ENCODE peak calls at places on chromosomes 11 and 22, in six cellular contexts. One of them, this sample, is unnamed.

GRCh38 chr11:100964400-100964799 is 165.2 kb downstream of the PGR start:
- DNase-seq in stimulated activated naive CD4-positive, alpha-beta T cell: no peak
- DNase-seq in activated gamma-delta T cell treated with Interleukin-2 at 50 U/mL for 16 hours: no peak
- DNase-seq in omental fat pad: no peak
- DNase-seq in COR-L47: no peak
- DNase-seq in left ventricle myocardium superior: no peak
- DNase-seq in this sample: no peak

GRCh38 chr11:69551963-69552362 is 70.5 kb downstream of the LINC01488 start:
- DNase-seq in stimulated activated naive CD4-positive, alpha-beta T cell: no peak
- DNase-seq in COR-L47: no peak
- DNase-seq in activated gamma-delta T cell treated with Interleukin-2 at 50 U/mL for 16 hours: no peak
- DNase-seq in left ventricle myocardium superior: no peak
- DNase-seq in omental fat pad: no peak
- DNase-seq in this sample: no peak

GRCh38 chr11:78428773-78429172 is 11.2 kb upstream of the GAB2 start:
- DNase-seq in activated gamma-delta T cell treated with Interleukin-2 at 50 U/mL for 16 hours: no peak
- DNase-seq in left ventricle myocardium superior: no peak
- DNase-seq in stimulated activated naive CD4-positive, alpha-beta T cell: no peak
- DNase-seq in COR-L47: no peak
- DNase-seq in omental fat pad: no peak
- DNase-seq in this sample: no peak

GRCh38 chr11:70226967-70227366 is 23.9 kb downstream of the FADD start:
- DNase-seq in omental fat pad: no peak
- DNase-seq in stimulated activated naive CD4-positive, alpha-beta T cell: no peak
- DNase-seq in COR-L47: no peak
- DNase-seq in left ventricle myocardium superior: no peak
- DNase-seq in activated gamma-delta T cell treated with Interleukin-2 at 50 U/mL for 16 hours: no peak
- DNase-seq in this sample: no peak

GRCh38 chr11:19954899-19955298 is 205.4 kb downstream of the DBX1 start:
- DNase-seq in omental fat pad: no peak
- DNase-seq in stimulated activated naive CD4-positive, alpha-beta T cell: no peak
- DNase-seq in COR-L47: no peak
- DNase-seq in left ventricle myocardium superior: no peak
- DNase-seq in activated gamma-delta T cell treated with Interleukin-2 at 50 U/mL for 16 hours: no peak
- DNase-seq in this sample: no peak

GRCh38 chr11:64918056-64918455 is 1.0 kb upstream of the ATG2A start:
- DNase-seq in omental fat pad: no peak
- DNase-seq in COR-L47: no peak
- DNase-seq in left ventricle myocardium superior: no peak
- DNase-seq in stimulated activated naive CD4-positive, alpha-beta T cell: no peak
- DNase-seq in activated gamma-delta T cell treated with Interleukin-2 at 50 U/mL for 16 hours: no peak
- DNase-seq in this sample: no peak

GRCh38 chr11:1853376-1854131 is 670 bp downstream of the LSP1 start:
- DNase-seq in COR-L47: no peak
- DNase-seq in stimulated activated naive CD4-positive, alpha-beta T cell: no peak
- DNase-seq in activated gamma-delta T cell treated with Interleukin-2 at 50 U/mL for 16 hours: no peak
- DNase-seq in omental fat pad: no peak
- DNase-seq in left ventricle myocardium superior: no peak
- DNase-seq in this sample: no peak

GRCh38 chr11:72491001-72491400 is 56.7 kb upstream of the CLPB start:
- DNase-seq in COR-L47: no peak
- DNase-seq in stimulated activated naive CD4-positive, alpha-beta T cell: no peak
- DNase-seq in left ventricle myocardium superior: no peak
- DNase-seq in activated gamma-delta T cell treated with Interleukin-2 at 50 U/mL for 16 hours: no peak
- DNase-seq in omental fat pad: no peak
- DNase-seq in this sample: no peak

GRCh38 chr11:112453601-112454577 is 193.2 kb upstream of the PLET1 start:
- DNase-seq in omental fat pad: no peak
- DNase-seq in COR-L47: no peak
- DNase-seq in stimulated activated naive CD4-positive, alpha-beta T cell: peak
- DNase-seq in activated gamma-delta T cell treated with Interleukin-2 at 50 U/mL for 16 hours: peak
- DNase-seq in left ventricle myocardium superior: peak
- DNase-seq in this sample: no peak

GRCh38 chr11:19511413-19512183 is 201.0 kb upstream of the NAV2 start:
- DNase-seq in COR-L47: peak
- DNase-seq in activated gamma-delta T cell treated with Interleukin-2 at 50 U/mL for 16 hours: no peak
- DNase-seq in omental fat pad: no peak
- DNase-seq in stimulated activated naive CD4-positive, alpha-beta T cell: no peak
- DNase-seq in left ventricle myocardium superior: peak
- DNase-seq in this sample: peak

GRCh38 chr11:66022401-66023185 is 3.7 kb downstream of the CATSPER1 start:
- DNase-seq in omental fat pad: peak
- DNase-seq in activated gamma-delta T cell treated with Interleukin-2 at 50 U/mL for 16 hours: peak
- DNase-seq in COR-L47: peak
- DNase-seq in left ventricle myocardium superior: peak
- DNase-seq in stimulated activated naive CD4-positive, alpha-beta T cell: peak
- DNase-seq in this sample: no peak

GRCh38 chr11:121589946-121590537 is 137.3 kb upstream of the SORL1-AS1 start:
- DNase-seq in omental fat pad: no peak
- DNase-seq in activated gamma-delta T cell treated with Interleukin-2 at 50 U/mL for 16 hours: no peak
- DNase-seq in COR-L47: no peak
- DNase-seq in stimulated activated naive CD4-positive, alpha-beta T cell: no peak
- DNase-seq in left ventricle myocardium superior: no peak
- DNase-seq in this sample: no peak

GRCh38 chr22:49715450-49715849 is 112.2 kb downstream of the BRD1 start:
- DNase-seq in omental fat pad: no peak
- DNase-seq in stimulated activated naive CD4-positive, alpha-beta T cell: no peak
- DNase-seq in activated gamma-delta T cell treated with Interleukin-2 at 50 U/mL for 16 hours: no peak
- DNase-seq in COR-L47: no peak
- DNase-seq in left ventricle myocardium superior: no peak
- DNase-seq in this sample: no peak

GRCh38 chr11:68904458-68904847 is 762 bp downstream of the IGHMBP2 start:
- DNase-seq in stimulated activated naive CD4-positive, alpha-beta T cell: no peak
- DNase-seq in omental fat pad: no peak
- DNase-seq in left ventricle myocardium superior: peak
- DNase-seq in activated gamma-delta T cell treated with Interleukin-2 at 50 U/mL for 16 hours: no peak
- DNase-seq in COR-L47: no peak
- DNase-seq in this sample: no peak

GRCh38 chr11:130166457-130166784 is 6.8 kb downstream of the ST14 start:
- DNase-seq in activated gamma-delta T cell treated with Interleukin-2 at 50 U/mL for 16 hours: no peak
- DNase-seq in COR-L47: no peak
- DNase-seq in omental fat pad: no peak
- DNase-seq in stimulated activated naive CD4-positive, alpha-beta T cell: no peak
- DNase-seq in left ventricle myocardium superior: no peak
- DNase-seq in this sample: no peak

GRCh38 chr11:607971-608659 is 7.6 kb downstream of the IRF7 start:
- DNase-seq in stimulated activated naive CD4-positive, alpha-beta T cell: no peak
- DNase-seq in omental fat pad: no peak
- DNase-seq in activated gamma-delta T cell treated with Interleukin-2 at 50 U/mL for 16 hours: no peak
- DNase-seq in COR-L47: no peak
- DNase-seq in left ventricle myocardium superior: no peak
- DNase-seq in this sample: no peak

GRCh38 chr11:127624455-127624854 is 623.9 kb upstream of the KIRREL3 start:
- DNase-seq in omental fat pad: no peak
- DNase-seq in left ventricle myocardium superior: peak
- DNase-seq in activated gamma-delta T cell treated with Interleukin-2 at 50 U/mL for 16 hours: no peak
- DNase-seq in stimulated activated naive CD4-positive, alpha-beta T cell: no peak
- DNase-seq in COR-L47: peak
- DNase-seq in this sample: no peak

GRCh38 chr11:62540804-62541671 is 5.6 kb downstream of the AHNAK start:
- DNase-seq in activated gamma-delta T cell treated with Interleukin-2 at 50 U/mL for 16 hours: no peak
- DNase-seq in COR-L47: no peak
- DNase-seq in left ventricle myocardium superior: peak
- DNase-seq in omental fat pad: no peak
- DNase-seq in stimulated activated naive CD4-positive, alpha-beta T cell: no peak
- DNase-seq in this sample: no peak

GRCh38 chr11:72228229-72228843 is 3.8 kb downstream of the INPPL1 start:
- DNase-seq in activated gamma-delta T cell treated with Interleukin-2 at 50 U/mL for 16 hours: no peak
- DNase-seq in left ventricle myocardium superior: no peak
- DNase-seq in omental fat pad: no peak
- DNase-seq in stimulated activated naive CD4-positive, alpha-beta T cell: no peak
- DNase-seq in COR-L47: peak
- DNase-seq in this sample: peak

GRCh38 chr11:64853709-64854108 is 9.3 kb upstream of the CDC42BPG start:
- DNase-seq in activated gamma-delta T cell treated with Interleukin-2 at 50 U/mL for 16 hours: peak
- DNase-seq in stimulated activated naive CD4-positive, alpha-beta T cell: no peak
- DNase-seq in left ventricle myocardium superior: no peak
- DNase-seq in COR-L47: no peak
- DNase-seq in omental fat pad: no peak
- DNase-seq in this sample: no peak

GRCh38 chr22:30830907-30831306 is 136.2 kb downstream of the OSBP2 start:
- DNase-seq in left ventricle myocardium superior: no peak
- DNase-seq in activated gamma-delta T cell treated with Interleukin-2 at 50 U/mL for 16 hours: no peak
- DNase-seq in stimulated activated naive CD4-positive, alpha-beta T cell: no peak
- DNase-seq in COR-L47: no peak
- DNase-seq in omental fat pad: no peak
- DNase-seq in this sample: peak

This sample was measured in coronary artery.